ENCODE peak calls at places on chromosomes 11 and 22, in five cellular contexts. R is IMR-90; C is body of pancreas; P is esophagus muscularis mucosa; K is CD8-positive, alpha-beta T cell. J is an unnamed sample. For H3K4me1, the result is how much of the 10 kb centered on the place peaks cover.

GRCh38 chr11:111586305-111586915 is 15.8 kb upstream of the SIK2 start:
- DNase-seq in P (no peak), K (peak), C (peak), R (peak), J (no peak)

GRCh38 chr22:24465566-24465965 is 29.6 kb upstream of the UPB1 start:
- DNase-seq in R (peak), K (no peak), P (no peak), C (no peak), J (no peak)

GRCh38 chr11:112150517-112150916 is 13.4 kb downstream of the IL18 start:
- DNase-seq in C (no peak), K (no peak), R (no peak), P (no peak), J (no peak)

GRCh38 chr22:22933807-22934542 is 46.4 kb downstream of the IGLL5 start:
- DNase-seq in C (no peak), P (no peak), K (no peak), R (no peak), J (no peak)

GRCh38 chr22:19962909-19963806 is 21.5 kb upstream of the TXNRD2 start:
- DNase-seq in P (no peak), R (peak), K (no peak), C (peak), J (peak)

GRCh38 chr11:2268911-2269600 is 1.3 kb downstream of the ASCL2 start:
- DNase-seq in C (peak), P (peak), K (peak), R (no peak), J (peak)

GRCh38 chr11:28481673-28482480 is 373.7 kb downstream of the METTL15 start:
- DNase-seq in P (no peak), C (no peak), R (no peak), K (no peak), J (no peak)

GRCh38 chr22:40605676-40606250 is 30.8 kb downstream of the MRTFA start:
- DNase-seq in R (peak), C (no peak), K (no peak), P (no peak), J (no peak)

GRCh38 chr11:70048279-70049024 is 29.7 kb upstream of the ANO1 start:
- DNase-seq in P (peak), K (no peak), C (no peak), R (no peak), J (no peak)

GRCh38 chr22:21949569-21949918 is 3.1 kb downstream of the PPM1F start:
- DNase-seq in K (no peak), C (no peak), R (no peak), P (no peak), J (no peak)

GRCh38 chr11:76620471-76620870 is 50.1 kb downstream of the LRRC32 start:
- DNase-seq in K (no peak), R (peak), C (no peak), P (no peak), J (no peak)

GRCh38 chr11:72675221-72675620 is 999 bp upstream of the PDE2A start:
- DNase-seq in P (no peak), K (no peak), R (no peak), C (no peak), J (no peak)

DNA sequence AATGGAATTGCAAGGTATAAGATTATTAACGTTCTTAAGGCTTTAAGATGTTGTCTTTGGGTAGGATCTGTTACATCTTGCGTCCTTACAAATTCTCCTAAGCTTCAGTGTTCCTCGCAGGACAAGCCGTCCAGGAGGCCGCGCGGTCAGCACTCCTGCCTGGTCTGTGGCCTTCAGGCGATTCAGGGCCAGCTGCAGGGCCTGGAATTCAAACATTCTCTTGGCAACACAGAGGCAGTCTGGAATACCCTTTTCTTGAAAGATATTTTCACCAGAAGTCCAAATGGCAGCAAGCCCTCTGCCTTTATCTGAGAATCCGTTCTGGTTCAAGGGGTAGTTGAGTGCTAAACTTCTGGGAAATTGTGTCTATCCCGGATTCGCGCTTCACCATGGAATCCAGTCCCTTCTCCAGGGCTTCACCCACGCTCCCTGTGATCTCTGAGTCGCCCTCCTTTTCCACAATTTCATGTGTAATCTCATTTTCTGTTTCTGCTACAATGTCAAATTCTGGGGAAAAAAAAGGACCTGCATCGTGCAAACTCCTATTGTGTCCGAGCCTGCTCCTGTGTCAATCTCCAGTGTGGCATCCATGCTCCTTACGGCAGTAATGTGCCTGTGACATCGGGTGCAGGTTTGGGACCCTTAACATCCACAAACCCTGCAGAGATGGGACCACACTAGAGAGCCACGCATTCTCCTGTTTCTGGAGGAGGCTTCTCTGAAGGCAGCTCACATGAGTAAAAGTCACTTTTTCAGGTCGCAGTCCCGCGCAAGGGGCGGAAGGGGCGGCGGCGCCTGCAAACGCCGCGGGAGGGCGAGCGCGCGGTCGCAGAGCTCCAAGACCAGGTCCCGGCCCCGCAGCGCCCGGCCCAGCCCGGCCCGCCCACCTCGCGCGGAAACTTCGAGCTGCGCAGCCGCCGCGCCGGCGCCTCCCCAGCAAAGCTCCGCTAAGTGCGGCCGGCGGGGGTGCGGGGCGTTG is 25.3 kb upstream of the SORL1 start:
- DNase-seq in P (no peak), K (peak), R (no peak), C (peak), J (no peak)
- TF ChIP-seq CTCF in P (peak), K (peak), R (no peak), C (peak), J (no peak)

GRCh38 chr11:102427068-102427467 is 25.5 kb downstream of the TMEM123 start:
- DNase-seq in R (no peak), K (no peak), P (no peak), C (no peak), J (no peak)

GRCh38 chr11:102431404-102431803 is 21.2 kb downstream of the TMEM123 start:
- DNase-seq in K (no peak), R (no peak), P (no peak), C (no peak), J (no peak)

GRCh38 chr11:102428696-102429095 is 23.9 kb downstream of the TMEM123 start:
- DNase-seq in R (no peak), C (no peak), K (no peak), P (no peak), J (no peak)

GRCh38 chr11:102430158-102430836 is 22.3 kb downstream of the TMEM123 start:
- DNase-seq in C (no peak), R (peak), K (no peak), P (no peak), J (no peak)

DNA sequence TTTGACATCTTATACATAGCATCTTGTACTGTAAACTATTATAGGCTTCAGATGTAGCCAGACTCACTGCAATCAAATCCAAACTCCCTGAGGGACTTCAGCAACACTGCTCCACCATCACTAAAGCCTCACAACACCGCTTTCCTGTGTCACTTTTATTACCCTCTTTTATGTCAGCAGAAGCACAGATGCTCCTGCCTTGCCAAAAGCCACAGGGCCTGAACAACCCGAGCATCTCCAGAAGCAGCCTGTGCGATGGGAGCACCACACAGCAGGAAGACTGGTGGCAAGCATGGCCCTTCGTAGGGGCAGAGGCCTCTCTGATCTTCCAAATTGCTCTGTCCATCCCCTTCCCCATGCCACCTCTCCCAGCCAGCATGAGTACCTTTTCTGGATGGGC is 22.9 kb downstream of the TMEM123 start:
- DNase-seq in C (no peak), K (no peak), R (no peak), P (no peak), J (no peak)
- H3K4me1 ChIP-seq in C (under half), K (half or more), R (under half), P (under half), J (under half)

GRCh38 chr11:40130427-40130826 is 1329.0 kb downstream of the LRRC4C start:
- DNase-seq in C (no peak), R (no peak), P (no peak), K (no peak), J (no peak)

GRCh38 chr11:40129276-40129675 is 1330.2 kb downstream of the LRRC4C start:
- DNase-seq in C (no peak), R (no peak), P (no peak), K (no peak), J (no peak)

DNA sequence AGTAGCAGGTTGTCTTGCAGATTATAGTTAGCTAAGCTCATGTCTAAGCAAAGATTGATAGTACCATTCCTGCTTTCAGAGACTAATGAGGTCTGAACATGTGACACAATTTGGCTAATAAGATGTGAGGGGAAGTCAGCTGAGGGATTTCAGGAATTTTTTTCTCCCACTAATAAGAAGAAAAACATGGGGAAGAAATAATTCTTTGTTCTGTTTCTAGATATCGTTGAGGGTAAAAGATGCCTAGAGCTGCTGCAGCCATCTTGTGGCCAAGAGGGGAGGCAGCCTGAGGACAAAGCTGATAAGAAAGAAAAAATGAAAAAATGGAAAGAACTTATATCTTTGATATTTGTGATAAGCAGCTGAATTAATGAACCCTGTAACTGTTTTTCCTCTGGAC is 1334.4 kb downstream of the LRRC4C start:
- DNase-seq in P (no peak), C (no peak), R (no peak), K (no peak), J (no peak)
- TF ChIP-seq CTCF in P (no peak), C (peak), R (no peak), K (no peak), J (peak)

DNA sequence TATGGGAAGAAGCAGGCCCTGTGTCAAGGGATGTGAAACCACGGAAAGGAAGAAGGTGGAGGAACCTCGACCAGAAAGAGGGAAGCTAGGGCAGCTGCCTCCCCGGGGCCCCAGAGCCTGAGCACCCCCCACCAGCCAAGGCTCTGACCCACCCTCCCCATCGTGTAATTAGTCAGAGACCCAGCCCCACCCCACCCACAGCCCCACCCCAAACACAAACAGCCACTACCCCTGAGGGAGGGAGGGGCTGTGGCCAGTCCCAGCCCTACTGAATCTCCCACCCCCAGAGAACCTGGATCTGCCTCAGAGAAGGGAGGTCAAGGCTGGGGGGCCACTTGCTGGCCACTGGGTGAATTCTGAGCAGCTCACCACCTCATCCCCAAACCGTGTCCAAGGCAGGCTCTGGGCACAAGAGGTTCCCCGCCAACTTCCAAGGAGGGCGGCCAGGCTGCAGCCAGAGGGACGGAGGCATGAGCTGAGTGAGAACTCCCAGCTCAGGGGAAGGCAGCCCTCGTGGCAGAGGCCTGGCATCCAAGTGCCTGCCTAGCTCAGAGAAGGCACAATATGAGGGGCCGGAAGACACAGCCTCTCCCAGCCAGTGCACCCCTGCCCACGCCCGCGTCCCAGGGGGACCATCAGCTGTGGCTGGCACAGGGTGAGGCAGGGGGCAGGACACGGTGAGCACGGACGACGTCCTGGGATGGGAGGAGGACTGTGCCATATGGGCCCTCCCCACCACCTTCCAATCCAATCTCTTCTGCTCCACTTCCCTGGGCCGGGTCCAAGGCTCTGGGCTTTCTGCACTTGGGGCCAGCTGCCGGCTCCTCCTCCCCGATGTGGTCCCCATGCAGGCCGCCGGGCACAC is 2.7 kb downstream of the PLXNB2 start:
- DNase-seq in R (no peak), K (no peak), C (peak), P (no peak), J (no peak)
- H3K4me1 ChIP-seq in R (half or more), K (under half), C (half or more), P (half or more), J (under half)

GRCh38 chr22:50082197-50082715 is 3.0 kb downstream of the MLC1 start:
- DNase-seq in R (no peak), C (no peak), K (no peak), P (no peak), J (no peak)
- TF ChIP-seq CTCF in R (no peak), C (no peak), K (no peak), P (no peak), J (no peak)

J was measured in lung.